ENCODE peak calls at places on chromosomes 13 and 19, in four cellular contexts. H, P, Y and L are unnamed samples.

GRCh38 chr13:42333613-42334328 is 61.8 kb downstream of the AKAP11 start:
- DNase-seq in H (no peak), P (no peak), Y (no peak), L (no peak)

GRCh38 chr19:7494416-7495098 is 5.7 kb upstream of the PEX11G start:
- DNase-seq in H (no peak), P (peak), Y (no peak), L (no peak)

GRCh38 chr19:15287496-15287895 is 44.8 kb downstream of the BRD4 start:
- DNase-seq in H (no peak), P (peak), Y (no peak), L (no peak)

GRCh38 chr13:57627663-57628062 is 3.9 kb upstream of the PCDH17 start:
- DNase-seq in H (no peak), P (no peak), Y (no peak), L (peak)

GRCh38 chr19:53594811-53595509 is 36.8 kb upstream of the DPRX start:
- DNase-seq in H (no peak), P (no peak), Y (no peak), L (no peak)

GRCh38 chr13:75788494-75788991 is 152.4 kb downstream of the LMO7 start:
- DNase-seq in H (no peak), P (no peak), Y (no peak), L (no peak)

GRCh38 chr19:45404557-45405434 is at the start of gene PPP1R13L:
- DNase-seq in H (no peak), P (peak), Y (peak), L (no peak)

GRCh38 chr13:76148926-76149325 is 512.8 kb downstream of the LMO7 start:
- DNase-seq in H (no peak), P (no peak), Y (no peak), L (no peak)

GRCh38 chr19:30718728-30719127 is 346.5 kb downstream of the ZNF536 start:
- DNase-seq in H (no peak), P (no peak), Y (no peak), L (no peak)

GRCh38 chr13:106401081-106401480 is 134.4 kb downstream of the EFNB2 start:
- DNase-seq in H (no peak), P (no peak), Y (no peak), L (no peak)

DNA sequence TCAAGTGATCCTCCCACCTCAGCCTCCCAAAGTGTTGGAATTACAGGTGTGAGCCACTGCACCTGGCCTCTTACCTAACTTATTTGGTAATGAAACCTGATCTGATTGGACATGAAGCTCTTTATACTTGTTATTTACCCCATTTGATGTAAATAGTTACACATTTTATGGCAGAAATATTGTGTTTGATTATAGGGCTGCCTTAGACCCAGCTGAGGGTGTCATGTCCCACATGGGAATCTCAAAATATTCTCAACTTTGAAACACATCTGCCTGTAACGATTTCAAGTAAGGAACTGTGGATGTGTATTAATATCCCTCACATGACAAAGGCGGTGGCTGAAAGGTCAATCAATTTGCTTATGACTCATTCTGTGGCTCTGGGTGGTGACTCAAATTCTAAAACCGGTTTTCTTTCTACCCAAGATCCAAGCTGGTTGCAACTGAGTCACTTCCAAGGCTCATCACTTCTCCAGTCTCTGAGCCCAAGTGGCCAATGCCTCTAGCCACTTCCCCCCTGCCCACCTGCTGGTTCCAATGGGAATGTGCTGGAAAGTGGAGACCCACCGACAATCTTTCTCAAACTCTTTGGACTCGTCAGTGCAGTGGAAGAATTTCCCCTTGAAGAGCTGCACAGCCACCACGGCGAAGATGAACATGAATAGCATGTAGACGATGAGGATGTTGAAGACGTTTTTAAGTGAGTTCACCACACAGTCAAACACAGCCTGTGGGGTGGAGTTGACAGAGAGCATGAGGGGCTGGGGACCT is 110.9 kb downstream of the IER2 start:
- DNase-seq in H (no peak), P (no peak), Y (no peak), L (no peak)
- TF ChIP-seq POLR2A in H (no peak), P (no peak), Y (no peak), L (no peak)

DNA sequence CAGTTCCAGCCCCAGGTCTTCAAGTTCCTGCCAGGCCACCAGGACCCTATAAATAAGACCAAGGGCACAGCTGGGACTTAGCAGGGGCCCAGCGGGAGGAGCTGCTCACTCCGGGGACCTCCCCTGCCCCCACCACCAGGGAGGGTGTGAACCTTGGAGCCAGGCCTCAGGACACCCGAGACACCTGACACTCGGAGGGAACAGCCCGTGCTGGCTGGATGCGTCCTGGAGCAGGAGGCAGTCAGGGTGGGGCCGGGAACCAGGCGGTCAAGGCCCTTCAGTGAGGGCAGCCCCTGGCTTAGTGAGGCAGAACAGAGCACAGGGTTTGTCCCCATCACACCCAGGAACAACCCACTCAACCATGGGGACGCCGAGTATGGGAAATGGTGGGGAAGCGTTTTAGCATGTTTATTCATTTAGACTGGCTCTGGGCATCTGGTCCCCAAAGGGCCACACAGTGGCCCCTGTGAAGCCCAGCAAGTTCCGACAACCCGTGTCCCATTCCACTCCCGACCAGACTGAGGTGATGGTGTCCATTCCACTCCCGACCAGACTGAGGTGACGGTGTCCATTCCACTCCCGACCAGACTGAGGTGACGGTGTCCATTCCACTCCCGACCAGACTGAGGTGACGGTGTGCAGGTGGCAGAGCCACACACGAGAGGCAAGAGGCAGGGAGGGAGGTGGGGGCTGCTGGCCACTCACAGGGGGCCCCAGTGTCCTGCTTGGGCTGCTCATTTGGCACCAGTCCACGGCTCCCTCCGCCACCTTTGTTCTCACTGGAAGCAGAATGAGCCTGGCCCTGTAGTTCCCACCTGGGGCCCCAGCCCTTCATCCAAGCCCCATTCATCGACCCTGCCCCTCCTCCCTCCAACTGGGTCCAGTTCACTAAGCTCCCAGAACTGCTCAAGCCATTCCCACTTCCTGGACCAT is 2.2 kb upstream of the MIDN start:
- DNase-seq in H (no peak), P (peak), Y (no peak), L (no peak)
- TF ChIP-seq POLR2A in H (no peak), P (no peak), Y (peak), L (no peak)

GRCh38 chr13:113291997-113292862 is 4.8 kb upstream of the LAMP1 start:
- DNase-seq in H (no peak), P (no peak), Y (no peak), L (peak)

GRCh38 chr13:113298001-113298945 is 1.2 kb downstream of the LAMP1 start:
- DNase-seq in H (no peak), P (no peak), Y (no peak), L (peak)

GRCh38 chr13:113297370-113297871 is 382 bp downstream of the LAMP1 start:
- DNase-seq in H (no peak), P (no peak), Y (peak), L (peak)

GRCh38 chr13:113299951-113300350 is 2.9 kb downstream of the LAMP1 start:
- DNase-seq in H (no peak), P (no peak), Y (no peak), L (peak)

GRCh38 chr13:113296842-113297369 is at the start of gene LAMP1:
- DNase-seq in H (peak), P (peak), Y (peak), L (peak)
- TF ChIP-seq POLR2A in H (peak), P (peak), Y (peak), L (peak)

DNA sequence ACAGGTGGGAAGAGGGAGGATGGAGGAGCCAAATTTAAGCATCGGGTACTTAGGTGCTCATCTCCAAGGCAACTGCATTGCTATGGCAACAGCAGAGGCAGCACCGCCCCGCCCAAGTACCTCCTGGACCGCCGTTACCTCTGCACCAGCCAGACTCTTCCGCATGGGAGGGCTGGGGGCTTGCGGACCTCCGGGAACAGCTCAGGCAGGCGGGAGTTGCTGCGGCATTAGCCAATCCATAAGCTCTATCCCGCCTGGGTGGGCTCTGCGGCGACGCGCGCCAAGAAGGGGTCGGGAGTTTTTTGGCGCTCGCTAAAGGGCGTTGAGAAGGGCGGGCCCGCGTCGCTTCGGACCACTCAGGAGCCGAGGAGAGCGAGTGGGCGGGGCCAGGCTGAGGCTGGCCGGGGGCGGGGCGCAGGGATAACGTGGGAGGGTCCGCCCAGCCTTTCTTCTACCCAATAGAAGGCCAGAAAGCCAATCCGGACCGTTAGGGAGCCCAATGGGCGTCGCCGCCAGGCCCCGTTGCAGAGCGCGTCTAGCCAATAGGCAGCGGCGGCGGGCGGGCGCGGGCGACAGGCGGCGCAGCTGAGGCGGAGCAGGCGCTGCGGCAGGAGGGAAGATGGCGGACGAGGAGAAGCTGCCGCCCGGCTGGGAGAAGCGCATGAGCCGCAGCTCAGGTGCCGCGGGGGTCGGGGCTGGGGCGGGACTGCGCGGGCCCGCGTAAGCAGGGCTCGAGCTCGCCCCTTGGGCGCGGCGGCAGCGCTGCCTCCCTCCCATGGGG is at the start of gene PIN1:
- DNase-seq in H (peak), P (peak), Y (peak), L (peak)
- TF ChIP-seq POLR2A in H (no peak), P (peak), Y (peak), L (peak)